ENCODE peak calls at places on chromosome 14, in ten cellular contexts. I, J, G, T, E, Q, W, U, V and R are unnamed samples.
A peak's percentile ranks its signal among the peaks of the same experiment; 100 is the strongest.

GRCh38 chr14:32434180-32434579 is 105.1 kb downstream of the AKAP6 start:
- DNase-seq in Q (no peak), J (peak; percentile 18), T (no peak), V (no peak), U (no peak), W (no peak), E (no peak), G (no peak), I (no peak), R (no peak)

GRCh38 chr14:69573841-69574265 is 818 bp downstream of the CCDC177 start:
- DNase-seq in G (no peak), W (no peak), U (no peak), V (no peak), J (no peak), T (no peak), Q (no peak), I (no peak), E (no peak), R (no peak)

GRCh38 chr14:93994919-93995682 is 2.0 kb upstream of the CCDC197 start:
- DNase-seq in Q (peak; percentile 88), E (peak; percentile 53), W (peak; percentile 66), I (peak; percentile 92), U (no peak), G (no peak), T (peak; percentile 35), V (no peak), J (peak; percentile 29), R (peak; percentile 34)

GRCh38 chr14:102570334-102570995 is 22.0 kb upstream of the RCOR1 start:
- DNase-seq in W (no peak), G (peak; percentile 79), T (no peak), J (no peak), V (no peak), I (no peak), E (no peak), Q (no peak), U (peak; percentile 21), R (no peak)

GRCh38 chr14:22184157-22185025 is 404.6 kb downstream of the DAD1 start:
- DNase-seq in I (no peak), G (no peak), J (no peak), V (no peak), Q (peak; percentile 86), W (no peak), T (no peak), U (no peak), E (no peak), R (no peak)

GRCh38 chr14:89719371-89720075 is 235.0 kb downstream of the EFCAB11 start:
- DNase-seq in Q (no peak), J (no peak), V (no peak), T (no peak), I (no peak), E (no peak), W (no peak), U (no peak), G (no peak), R (no peak)

GRCh38 chr14:66074546-66074945 is 411.6 kb upstream of the CCDC196 start:
- DNase-seq in U (no peak), W (no peak), Q (no peak), I (no peak), J (no peak), V (no peak), G (no peak), T (no peak), E (no peak), R (no peak)

GRCh38 chr14:97224016-97224415 is 426.8 kb downstream of the VRK1 start:
- DNase-seq in J (no peak), Q (no peak), I (no peak), W (no peak), G (no peak), U (no peak), V (no peak), T (no peak), E (no peak), R (no peak)

GRCh38 chr14:25381498-25381897 is 331.6 kb upstream of the STXBP6 start:
- DNase-seq in G (peak; percentile 41), E (no peak), J (no peak), Q (no peak), W (no peak), I (peak; percentile 6), U (no peak), V (no peak), T (no peak), R (no peak)

GRCh38 chr14:86088156-86088555 is 558.2 kb downstream of the FLRT2 start:
- DNase-seq in V (no peak), E (no peak), J (no peak), G (no peak), I (no peak), U (no peak), Q (no peak), T (no peak), W (no peak), R (no peak)

GRCh38 chr14:95652171-95652570 is 34.1 kb upstream of the TCL1B start:
- DNase-seq in U (no peak), G (no peak), T (no peak), W (no peak), J (no peak), Q (no peak), V (no peak), I (no peak), E (no peak), R (no peak)

GRCh38 chr14:92690171-92691011 is 58.0 kb downstream of the LGMN start:
- DNase-seq in V (no peak), T (no peak), Q (peak; percentile 59), G (peak; percentile 45), W (no peak), E (peak; percentile 77), I (peak; percentile 41), J (peak; percentile 29), U (peak; percentile 66), R (no peak)

GRCh38 chr14:68816183-68816942 is 23.5 kb upstream of the ZFP36L1 start:
- DNase-seq in E (peak; percentile 93), G (peak; percentile 63), U (peak; percentile 96), V (peak; percentile 83), J (peak; percentile 92), W (peak; percentile 90), T (peak; percentile 92), Q (peak; percentile 86), I (peak; percentile 90), R (peak; percentile 89)

DNA sequence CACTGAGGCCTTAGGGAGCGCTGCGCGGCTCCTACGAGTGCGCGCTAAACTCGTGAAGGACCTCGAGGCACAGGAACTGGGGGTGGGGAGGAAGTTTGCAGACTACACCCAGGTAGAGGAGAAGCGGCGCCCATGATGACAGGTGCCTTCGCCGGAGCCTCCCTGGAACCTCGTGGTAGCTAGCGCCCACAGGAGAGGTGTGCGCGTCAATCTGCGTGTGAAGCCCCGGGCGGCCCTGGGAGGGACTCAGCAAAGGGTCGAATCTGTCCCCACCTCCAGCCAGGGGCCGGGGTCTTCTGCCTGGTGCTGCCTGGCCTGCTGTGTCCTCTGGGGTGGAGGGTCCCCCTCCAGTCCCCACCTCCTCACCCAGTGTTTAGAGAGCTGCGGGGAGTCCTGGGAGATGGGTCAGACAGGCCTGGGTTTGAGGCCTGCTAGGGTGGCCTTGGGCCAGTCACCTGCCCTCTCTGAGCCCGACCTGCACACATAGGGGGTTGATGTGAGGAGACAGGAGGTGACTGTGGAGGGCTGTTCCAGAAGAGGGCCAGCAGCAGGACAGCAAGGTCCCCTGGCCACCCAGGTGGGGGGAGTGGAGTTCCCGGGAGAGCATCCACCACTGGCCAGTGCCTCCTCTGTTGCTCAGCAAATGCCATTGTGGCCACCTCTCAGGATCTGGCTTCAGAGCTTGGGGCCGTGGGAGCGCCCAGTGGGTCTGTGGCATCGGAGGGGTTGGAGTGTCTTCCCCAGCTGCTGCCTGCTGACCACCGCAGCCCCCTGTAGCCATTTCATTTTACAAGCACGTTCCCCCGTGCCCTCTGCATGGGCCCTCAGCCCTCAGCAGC is 20.2 kb upstream of the KIF26A start:
- DNase-seq in U (peak; percentile 54), I (no peak), Q (no peak), E (no peak), T (no peak), J (peak; percentile 33), V (no peak), G (no peak), W (no peak), R (peak; percentile 51)
- H3K4me3 ChIP-seq in U (no peak overlapping the region), I (no peak overlapping the region), Q (no peak overlapping the region), E (no peak overlapping the region), T (no peak overlapping the region), J (peak overlapping the region; percentile 63), V (peak overlapping the region; percentile 3), G (no peak overlapping the region), W (no peak overlapping the region), R (peak overlapping the region; percentile 59)

GRCh38 chr14:55103005-55103640 is 25.9 kb upstream of the LGALS3 start:
- DNase-seq in W (peak; percentile 89), J (peak; percentile 91), G (peak; percentile 95), U (peak; percentile 76), V (peak; percentile 94), E (peak; percentile 92), T (peak; percentile 88), I (peak; percentile 78), Q (peak; percentile 95), R (peak; percentile 92)
- TF ChIP-seq POLR2A in W (peak; percentile 34), J (peak; percentile 72), G (peak; percentile 63), U (peak; percentile 20), V (no peak), E (peak; percentile 19), T (no peak), I (peak; percentile 64), Q (no peak), R (peak; percentile 35)

GRCh38 chr14:28773917-28774691 is 7.5 kb downstream of the FOXG1 start:
- DNase-seq in E (no peak), G (no peak), T (no peak), W (no peak), U (no peak), I (no peak), Q (peak; percentile 30), J (no peak), V (no peak), R (no peak)
- H3K4me3 ChIP-seq in E (peak overlapping the region; percentile 24), G (no peak overlapping the region), T (no peak overlapping the region), W (no peak overlapping the region), U (no peak overlapping the region), I (no peak overlapping the region), Q (peak overlapping the region; percentile 22), J (no peak overlapping the region), V (no peak overlapping the region), R (no peak overlapping the region)

GRCh38 chr14:77457522-77458248 is at the start of the genes AHSA1 and VIPAS39:
- DNase-seq in V (peak; percentile 97), W (peak; percentile 93), J (peak; percentile 96), G (peak; percentile 99), E (peak; percentile 91), T (peak; percentile 95), Q (peak; percentile 99), U (peak; percentile 93), I (peak; percentile 99), R (peak; percentile 93)
- TF ChIP-seq POLR2A in V (peak; percentile 31), W (peak; percentile 74), J (peak; percentile 57), G (peak; percentile 90), E (peak; percentile 92), T (peak; percentile 62), Q (peak; percentile 88), U (peak; percentile 71), I (peak; percentile 74), R (no peak)